ENCODE peak calls at places on chromosomes 12 and 14, in five cellular contexts. One of them, this sample, is unnamed.

GRCh38 chr12:76720068-76720467 is 43.8 kb upstream of the ZDHHC17 start:
- DNase-seq in Right ventricle myocardium superior: no peak
- DNase-seq in AG09309: no peak
- DNase-seq in RPMI7951: peak; percentile 14
- DNase-seq in heart left ventricle: no peak
- DNase-seq in this sample: no peak

GRCh38 chr14:31977001-31977556 is 100.0 kb upstream of the ARHGAP5 start:
- DNase-seq in Right ventricle myocardium superior: no peak
- DNase-seq in AG09309: no peak
- DNase-seq in RPMI7951: no peak
- DNase-seq in heart left ventricle: no peak
- DNase-seq in this sample: no peak

GRCh38 chr14:106218189-106218588 is 691.8 kb downstream of the TMEM121 start:
- DNase-seq in Right ventricle myocardium superior: no peak
- DNase-seq in AG09309: no peak
- DNase-seq in RPMI7951: no peak
- DNase-seq in heart left ventricle: no peak
- DNase-seq in this sample: no peak

GRCh38 chr12:52865090-52865944 is 16.5 kb upstream of the KRT78 start:
- DNase-seq in Right ventricle myocardium superior: peak; percentile 63
- DNase-seq in AG09309: no peak
- DNase-seq in RPMI7951: peak; percentile 62
- DNase-seq in heart left ventricle: peak; percentile 57
- DNase-seq in this sample: peak; percentile 64

GRCh38 chr14:49552630-49553029 is 33.5 kb downstream of the RPS29 start:
- DNase-seq in Right ventricle myocardium superior: no peak
- DNase-seq in AG09309: no peak
- DNase-seq in RPMI7951: no peak
- DNase-seq in heart left ventricle: no peak
- DNase-seq in this sample: no peak

GRCh38 chr14:24216345-24216699 is 456 bp upstream of the MDP1 start:
- DNase-seq in Right ventricle myocardium superior: no peak
- DNase-seq in AG09309: no peak
- DNase-seq in RPMI7951: no peak
- DNase-seq in heart left ventricle: no peak
- DNase-seq in this sample: no peak

GRCh38 chr14:55071051-55071450 is 19.6 kb downstream of the MAPK1IP1L start:
- DNase-seq in Right ventricle myocardium superior: no peak
- DNase-seq in AG09309: no peak
- DNase-seq in RPMI7951: peak; percentile 39
- DNase-seq in heart left ventricle: no peak
- DNase-seq in this sample: no peak

GRCh38 chr12:124595444-124595843 is 28.0 kb upstream of the NCOR2 start:
- DNase-seq in Right ventricle myocardium superior: no peak
- DNase-seq in AG09309: no peak
- DNase-seq in RPMI7951: no peak
- DNase-seq in heart left ventricle: no peak
- DNase-seq in this sample: no peak

GRCh38 chr14:50836515-50836914 is 5.6 kb upstream of the NIN start:
- DNase-seq in Right ventricle myocardium superior: no peak
- DNase-seq in AG09309: no peak
- DNase-seq in RPMI7951: peak; percentile 17
- DNase-seq in heart left ventricle: no peak
- DNase-seq in this sample: no peak

GRCh38 chr12:39272934-39273770 is 169.8 kb downstream of the KIF21A start:
- DNase-seq in Right ventricle myocardium superior: no peak
- DNase-seq in AG09309: peak; percentile 4
- DNase-seq in RPMI7951: peak; percentile 26
- DNase-seq in heart left ventricle: no peak
- DNase-seq in this sample: peak; percentile 22

GRCh38 chr12:39646963-39647362 is 27.4 kb upstream of the ABCD2 start:
- DNase-seq in Right ventricle myocardium superior: no peak
- DNase-seq in AG09309: no peak
- DNase-seq in RPMI7951: no peak
- DNase-seq in heart left ventricle: no peak
- DNase-seq in this sample: no peak

GRCh38 chr14:74945261-74945851 is 10.0 kb downstream of the PGF start:
- DNase-seq in Right ventricle myocardium superior: peak; percentile 59
- DNase-seq in AG09309: no peak
- DNase-seq in RPMI7951: peak; percentile 41
- DNase-seq in heart left ventricle: no peak
- DNase-seq in this sample: no peak

GRCh38 chr14:49405291-49405690 is 180.9 kb downstream of the RPS29 start:
- DNase-seq in Right ventricle myocardium superior: no peak
- DNase-seq in AG09309: peak; percentile 3
- DNase-seq in RPMI7951: no peak
- DNase-seq in heart left ventricle: no peak
- DNase-seq in this sample: no peak

GRCh38 chr14:69644814-69645213 is 33.4 kb downstream of the SUSD6 start:
- DNase-seq in Right ventricle myocardium superior: no peak
- DNase-seq in AG09309: no peak
- DNase-seq in RPMI7951: no peak
- DNase-seq in heart left ventricle: no peak
- DNase-seq in this sample: no peak

GRCh38 chr12:57235728-57236131 is 6.2 kb downstream of the SHMT2 start:
- DNase-seq in Right ventricle myocardium superior: no peak
- DNase-seq in AG09309: no peak
- DNase-seq in RPMI7951: no peak
- DNase-seq in heart left ventricle: no peak
- DNase-seq in this sample: no peak

GRCh38 chr12:116434155-116435065 is 124.8 kb upstream of the MAP1LC3B2 start:
- DNase-seq in Right ventricle myocardium superior: peak; percentile 90
- DNase-seq in AG09309: peak; percentile 85
- DNase-seq in RPMI7951: peak; percentile 93
- DNase-seq in heart left ventricle: peak; percentile 89
- DNase-seq in this sample: peak; percentile 94

GRCh38 chr12:83793616-83794015 is 1106.9 kb downstream of the TMTC2 start:
- DNase-seq in Right ventricle myocardium superior: no peak
- DNase-seq in AG09309: no peak
- DNase-seq in RPMI7951: no peak
- DNase-seq in heart left ventricle: no peak
- DNase-seq in this sample: no peak

GRCh38 chr12:82942963-82943362 is 256.3 kb downstream of the TMTC2 start:
- DNase-seq in Right ventricle myocardium superior: no peak
- DNase-seq in AG09309: no peak
- DNase-seq in RPMI7951: no peak
- DNase-seq in heart left ventricle: no peak
- DNase-seq in this sample: peak; percentile 7

This sample was measured in H4.